ENCODE peak calls at places on chromosomes 12 and 14, in nine cellular contexts. One of them, this sample, is unnamed. For H3K27me3 and H3K4me1, the result is how much of the 10 kb centered on the place peaks cover.

GRCh38 chr14:34462132-34462893 is at the start of gene SPTSSA:
- DNase-seq in heart left ventricle: peak
- DNase-seq in PC-3: peak
- DNase-seq in uterus: peak
- DNase-seq in hepatocyte: peak
- DNase-seq in fibroblast of lung: peak
- DNase-seq in lower lobe of right lung: peak
- DNase-seq in colonic mucosa: peak
- DNase-seq in IMR-90: peak
- DNase-seq in this sample: peak

GRCh38 chr14:23047042-23047634 is 5.1 kb downstream of the PSMB11 start:
- DNase-seq in heart left ventricle: peak
- DNase-seq in PC-3: peak
- DNase-seq in uterus: no peak
- DNase-seq in hepatocyte: no peak
- DNase-seq in fibroblast of lung: no peak
- DNase-seq in lower lobe of right lung: no peak
- DNase-seq in colonic mucosa: no peak
- DNase-seq in IMR-90: no peak
- DNase-seq in this sample: no peak

GRCh38 chr12:99983721-99984258 is 946 bp downstream of the ANKS1B start:
- DNase-seq in heart left ventricle: no peak
- DNase-seq in PC-3: no peak
- DNase-seq in uterus: peak
- DNase-seq in hepatocyte: peak
- DNase-seq in fibroblast of lung: no peak
- DNase-seq in lower lobe of right lung: no peak
- DNase-seq in colonic mucosa: no peak
- DNase-seq in IMR-90: no peak
- DNase-seq in this sample: no peak

GRCh38 chr12:77998236-77998786 is 167.6 kb downstream of the NAV3 start:
- DNase-seq in heart left ventricle: no peak
- DNase-seq in PC-3: no peak
- DNase-seq in uterus: no peak
- DNase-seq in hepatocyte: no peak
- DNase-seq in fibroblast of lung: peak
- DNase-seq in lower lobe of right lung: no peak
- DNase-seq in colonic mucosa: no peak
- DNase-seq in IMR-90: no peak
- DNase-seq in this sample: no peak

GRCh38 chr12:130524759-130525158 is 187.1 kb downstream of the PIWIL1 start:
- DNase-seq in heart left ventricle: no peak
- DNase-seq in PC-3: no peak
- DNase-seq in uterus: no peak
- DNase-seq in hepatocyte: no peak
- DNase-seq in fibroblast of lung: no peak
- DNase-seq in lower lobe of right lung: no peak
- DNase-seq in colonic mucosa: no peak
- DNase-seq in IMR-90: no peak
- DNase-seq in this sample: no peak

GRCh38 chr12:13749380-13749779 is 232.0 kb downstream of the GRIN2B start:
- DNase-seq in heart left ventricle: no peak
- DNase-seq in PC-3: no peak
- DNase-seq in uterus: no peak
- DNase-seq in hepatocyte: no peak
- DNase-seq in fibroblast of lung: no peak
- DNase-seq in lower lobe of right lung: no peak
- DNase-seq in colonic mucosa: no peak
- DNase-seq in IMR-90: no peak
- DNase-seq in this sample: no peak

GRCh38 chr14:77924392-77924948 is 124.6 kb downstream of the ADCK1 start:
- DNase-seq in heart left ventricle: no peak
- DNase-seq in PC-3: no peak
- DNase-seq in uterus: no peak
- DNase-seq in hepatocyte: no peak
- DNase-seq in fibroblast of lung: no peak
- DNase-seq in lower lobe of right lung: no peak
- DNase-seq in colonic mucosa: no peak
- DNase-seq in IMR-90: no peak
- DNase-seq in this sample: no peak

GRCh38 chr12:93762912-93763311 is 85.7 kb downstream of the CRADD start:
- DNase-seq in heart left ventricle: no peak
- DNase-seq in PC-3: no peak
- DNase-seq in uterus: no peak
- DNase-seq in hepatocyte: no peak
- DNase-seq in fibroblast of lung: no peak
- DNase-seq in lower lobe of right lung: no peak
- DNase-seq in colonic mucosa: no peak
- DNase-seq in IMR-90: no peak
- DNase-seq in this sample: no peak

GRCh38 chr12:105995986-105996385 is 142.8 kb downstream of the NUAK1 start:
- DNase-seq in heart left ventricle: no peak
- DNase-seq in PC-3: no peak
- DNase-seq in uterus: no peak
- DNase-seq in hepatocyte: no peak
- DNase-seq in fibroblast of lung: peak
- DNase-seq in lower lobe of right lung: no peak
- DNase-seq in colonic mucosa: no peak
- DNase-seq in IMR-90: peak
- DNase-seq in this sample: no peak

GRCh38 chr12:1590083-1590979 is 4.0 kb downstream of the FBXL14 start:
- DNase-seq in heart left ventricle: no peak
- DNase-seq in PC-3: no peak
- DNase-seq in uterus: no peak
- DNase-seq in hepatocyte: no peak
- DNase-seq in fibroblast of lung: peak
- DNase-seq in lower lobe of right lung: no peak
- DNase-seq in colonic mucosa: peak
- DNase-seq in IMR-90: peak
- DNase-seq in this sample: peak

GRCh38 chr12:46065412-46066166 is 75.2 kb upstream of the SCAF11 start:
- DNase-seq in heart left ventricle: no peak
- DNase-seq in PC-3: no peak
- DNase-seq in uterus: no peak
- DNase-seq in hepatocyte: no peak
- DNase-seq in fibroblast of lung: no peak
- DNase-seq in lower lobe of right lung: no peak
- DNase-seq in colonic mucosa: no peak
- DNase-seq in IMR-90: no peak
- DNase-seq in this sample: no peak

GRCh38 chr12:109610523-109610922 is 36.9 kb downstream of the MVK start:
- DNase-seq in heart left ventricle: no peak
- DNase-seq in PC-3: no peak
- DNase-seq in uterus: no peak
- DNase-seq in hepatocyte: no peak
- DNase-seq in fibroblast of lung: no peak
- DNase-seq in lower lobe of right lung: no peak
- DNase-seq in colonic mucosa: no peak
- DNase-seq in IMR-90: no peak
- DNase-seq in this sample: no peak

GRCh38 chr14:49783394-49784010 is 15.5 kb downstream of the KLHDC2 start:
- DNase-seq in heart left ventricle: no peak
- DNase-seq in PC-3: no peak
- DNase-seq in uterus: no peak
- DNase-seq in hepatocyte: no peak
- DNase-seq in fibroblast of lung: no peak
- DNase-seq in lower lobe of right lung: no peak
- DNase-seq in colonic mucosa: no peak
- DNase-seq in IMR-90: no peak
- DNase-seq in this sample: no peak

GRCh38 chr14:74616507-74616906 is 4.5 kb upstream of the LTBP2 start:
- DNase-seq in heart left ventricle: no peak
- DNase-seq in PC-3: peak
- DNase-seq in uterus: no peak
- DNase-seq in hepatocyte: peak
- DNase-seq in fibroblast of lung: peak
- DNase-seq in lower lobe of right lung: no peak
- DNase-seq in colonic mucosa: no peak
- DNase-seq in IMR-90: peak
- DNase-seq in this sample: no peak

GRCh38 chr14:54567634-54568561 is 970 bp downstream of the SAMD4A start:
- DNase-seq in heart left ventricle: peak
- DNase-seq in PC-3: peak
- DNase-seq in uterus: peak
- DNase-seq in hepatocyte: peak
- DNase-seq in fibroblast of lung: peak
- DNase-seq in lower lobe of right lung: peak
- DNase-seq in colonic mucosa: peak
- DNase-seq in IMR-90: no peak
- DNase-seq in this sample: peak

GRCh38 chr14:52402812-52403526 is 88.9 kb downstream of the PTGER2 start:
- DNase-seq in heart left ventricle: no peak
- DNase-seq in PC-3: peak
- DNase-seq in uterus: no peak
- DNase-seq in hepatocyte: no peak
- DNase-seq in fibroblast of lung: peak
- DNase-seq in lower lobe of right lung: no peak
- DNase-seq in colonic mucosa: no peak
- DNase-seq in IMR-90: peak
- DNase-seq in this sample: no peak

GRCh38 chr12:123054371-123054770 is 73.9 kb downstream of the ARL6IP4 start:
- DNase-seq in heart left ventricle: no peak
- DNase-seq in PC-3: no peak
- DNase-seq in uterus: no peak
- DNase-seq in hepatocyte: no peak
- DNase-seq in fibroblast of lung: no peak
- DNase-seq in lower lobe of right lung: no peak
- DNase-seq in colonic mucosa: no peak
- DNase-seq in IMR-90: no peak
- DNase-seq in this sample: no peak

GRCh38 chr12:41407240-41407799 is 219.2 kb downstream of the PDZRN4 start:
- DNase-seq in heart left ventricle: no peak
- DNase-seq in PC-3: no peak
- DNase-seq in uterus: no peak
- DNase-seq in hepatocyte: no peak
- DNase-seq in fibroblast of lung: no peak
- DNase-seq in lower lobe of right lung: no peak
- DNase-seq in colonic mucosa: no peak
- DNase-seq in IMR-90: no peak
- DNase-seq in this sample: no peak

GRCh38 chr14:90544971-90545370 is 148.1 kb downstream of the CALM1 start:
- DNase-seq in heart left ventricle: no peak
- DNase-seq in PC-3: no peak
- DNase-seq in uterus: no peak
- DNase-seq in hepatocyte: no peak
- DNase-seq in fibroblast of lung: no peak
- DNase-seq in lower lobe of right lung: peak
- DNase-seq in colonic mucosa: no peak
- DNase-seq in IMR-90: no peak
- DNase-seq in this sample: no peak

DNA sequence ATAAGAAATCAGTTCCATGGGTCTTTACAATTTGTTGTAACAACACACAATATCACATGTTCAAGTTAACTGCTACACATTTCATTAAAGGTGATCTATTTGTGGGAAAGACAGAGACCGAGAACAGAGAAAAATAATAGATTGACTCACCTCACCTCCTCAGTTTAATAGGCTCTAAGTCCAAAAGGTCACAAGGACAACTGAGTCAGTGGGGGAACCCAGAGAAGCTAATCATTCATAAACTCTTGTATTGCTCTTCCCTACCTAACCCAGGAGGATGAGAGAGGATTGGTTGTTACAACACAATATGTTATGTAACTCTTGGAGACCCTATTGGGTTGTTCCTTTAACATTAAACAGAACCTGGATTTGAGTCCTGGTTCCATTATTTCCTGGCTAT is 72.2 kb upstream of the CRY1 start:
- DNase-seq in heart left ventricle: no peak
- DNase-seq in PC-3: no peak
- DNase-seq in uterus: no peak
- DNase-seq in hepatocyte: peak
- DNase-seq in fibroblast of lung: no peak
- DNase-seq in lower lobe of right lung: no peak
- DNase-seq in colonic mucosa: no peak
- DNase-seq in IMR-90: no peak
- DNase-seq in this sample: no peak
- H3K27me3 ChIP-seq in heart left ventricle: under half
- H3K27me3 ChIP-seq in PC-3: under half
- H3K27me3 ChIP-seq in uterus: under half
- H3K27me3 ChIP-seq in hepatocyte: under half
- H3K27me3 ChIP-seq in fibroblast of lung: under half
- H3K27me3 ChIP-seq in lower lobe of right lung: under half
- H3K27me3 ChIP-seq in colonic mucosa: under half
- H3K27me3 ChIP-seq in IMR-90: under half
- H3K27me3 ChIP-seq in this sample: under half

GRCh38 chr12:79908366-79908765 is 26.5 kb downstream of the PPP1R12A start:
- DNase-seq in heart left ventricle: no peak
- DNase-seq in PC-3: no peak
- DNase-seq in uterus: no peak
- DNase-seq in hepatocyte: no peak
- DNase-seq in fibroblast of lung: no peak
- DNase-seq in lower lobe of right lung: no peak
- DNase-seq in colonic mucosa: no peak
- DNase-seq in IMR-90: no peak
- DNase-seq in this sample: no peak

GRCh38 chr12:79911889-79912656 is 22.8 kb downstream of the PPP1R12A start:
- DNase-seq in heart left ventricle: no peak
- DNase-seq in PC-3: peak
- DNase-seq in uterus: no peak
- DNase-seq in hepatocyte: no peak
- DNase-seq in fibroblast of lung: peak
- DNase-seq in lower lobe of right lung: no peak
- DNase-seq in colonic mucosa: no peak
- DNase-seq in IMR-90: peak
- DNase-seq in this sample: no peak
- H3K4me1 ChIP-seq in heart left ventricle: half or more
- H3K4me1 ChIP-seq in PC-3: under half
- H3K4me1 ChIP-seq in uterus: under half
- H3K4me1 ChIP-seq in hepatocyte: under half
- H3K4me1 ChIP-seq in fibroblast of lung: under half
- H3K4me1 ChIP-seq in lower lobe of right lung: under half
- H3K4me1 ChIP-seq in colonic mucosa: under half
- H3K4me1 ChIP-seq in IMR-90: under half
- H3K4me1 ChIP-seq in this sample: under half

GRCh38 chr12:53805067-53805466 is 53.3 kb upstream of the CISTR start:
- DNase-seq in heart left ventricle: no peak
- DNase-seq in PC-3: peak
- DNase-seq in uterus: no peak
- DNase-seq in hepatocyte: no peak
- DNase-seq in fibroblast of lung: no peak
- DNase-seq in lower lobe of right lung: no peak
- DNase-seq in colonic mucosa: no peak
- DNase-seq in IMR-90: peak
- DNase-seq in this sample: no peak
- H3K27me3 ChIP-seq in heart left ventricle: under half
- H3K27me3 ChIP-seq in PC-3: under half
- H3K27me3 ChIP-seq in uterus: under half
- H3K27me3 ChIP-seq in hepatocyte: under half
- H3K27me3 ChIP-seq in fibroblast of lung: under half
- H3K27me3 ChIP-seq in lower lobe of right lung: under half
- H3K27me3 ChIP-seq in colonic mucosa: under half
- H3K27me3 ChIP-seq in IMR-90: under half
- H3K27me3 ChIP-seq in this sample: under half

DNA sequence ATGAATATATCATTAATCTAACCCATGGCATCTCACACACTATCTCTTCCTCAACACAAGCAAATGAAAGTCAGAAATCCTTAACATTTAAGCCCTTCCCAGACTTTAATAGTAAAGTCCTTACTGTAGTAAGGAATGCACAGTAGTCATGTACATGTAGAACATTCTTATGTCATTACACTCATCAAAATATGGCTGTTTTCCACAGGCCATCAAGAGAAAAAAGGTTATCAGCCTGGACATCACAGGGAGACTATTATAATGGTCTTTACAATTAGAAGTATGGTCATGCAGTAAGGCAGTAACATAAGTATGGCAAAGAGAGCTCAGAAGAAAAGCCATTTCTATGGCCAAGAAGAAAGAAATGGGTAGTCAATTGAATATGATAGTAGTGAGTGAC is 121.2 kb downstream of the SLC6A15 start:
- DNase-seq in heart left ventricle: no peak
- DNase-seq in PC-3: no peak
- DNase-seq in uterus: no peak
- DNase-seq in hepatocyte: no peak
- DNase-seq in fibroblast of lung: peak
- DNase-seq in lower lobe of right lung: no peak
- DNase-seq in colonic mucosa: no peak
- DNase-seq in IMR-90: no peak
- DNase-seq in this sample: no peak
- H3K4me1 ChIP-seq in heart left ventricle: under half
- H3K4me1 ChIP-seq in PC-3: under half
- H3K4me1 ChIP-seq in uterus: under half
- H3K4me1 ChIP-seq in hepatocyte: under half
- H3K4me1 ChIP-seq in fibroblast of lung: under half
- H3K4me1 ChIP-seq in lower lobe of right lung: under half
- H3K4me1 ChIP-seq in colonic mucosa: under half
- H3K4me1 ChIP-seq in IMR-90: under half
- H3K4me1 ChIP-seq in this sample: under half

This sample was measured in right cardiac atrium.